ENCODE peak calls at places on chromosomes 13 and 19, in ten cellular contexts. Y, Q, A, H, C, Z, D, L, R and T are unnamed samples.

GRCh38 chr19:54162241-54162805 is 2.8 kb upstream of the LENG1 start:
- DNase-seq in Y (peak), Q (peak), A (no peak), H (peak), C (peak), Z (peak), D (peak), L (peak), R (peak), T (no peak)

GRCh38 chr13:110662105-110662504 is 43.8 kb downstream of the CARS2 start:
- DNase-seq in Y (no peak), Q (no peak), A (no peak), H (no peak), C (no peak), Z (no peak), D (no peak), L (no peak), R (no peak), T (no peak)

GRCh38 chr13:103788061-103788652 is 721.9 kb upstream of the SLC10A2 start:
- DNase-seq in Y (no peak), Q (peak), A (no peak), H (no peak), C (no peak), Z (no peak), D (peak), L (no peak), R (no peak), T (no peak)

GRCh38 chr13:99062593-99062992 is 84.7 kb upstream of the DOCK9 start:
- DNase-seq in Y (peak), Q (peak), A (no peak), H (no peak), C (no peak), Z (no peak), D (peak), L (peak), R (peak), T (no peak)

GRCh38 chr19:46614114-46614701 is 10.7 kb downstream of the PTGIR start:
- DNase-seq in Y (peak), Q (peak), A (no peak), H (peak), C (peak), Z (no peak), D (peak), L (peak), R (peak), T (no peak)

GRCh38 chr13:47829684-47830083 is 171.4 kb downstream of the SUCLA2 start:
- DNase-seq in Y (peak), Q (no peak), A (no peak), H (no peak), C (no peak), Z (no peak), D (peak), L (peak), R (no peak), T (no peak)

GRCh38 chr13:106602178-106602577 is 34.2 kb upstream of the ARGLU1 start:
- DNase-seq in Y (no peak), Q (no peak), A (no peak), H (peak), C (peak), Z (no peak), D (no peak), L (no peak), R (no peak), T (no peak)

GRCh38 chr13:44273991-44274810 is 99.4 kb upstream of the SERP2 start:
- DNase-seq in Y (peak), Q (no peak), A (no peak), H (no peak), C (no peak), Z (no peak), D (no peak), L (no peak), R (peak), T (no peak)

GRCh38 chr19:17952041-17952976 is 14.6 kb upstream of the KCNN1 start:
- DNase-seq in Y (no peak), Q (no peak), A (no peak), H (no peak), C (no peak), Z (no peak), D (no peak), L (no peak), R (no peak), T (no peak)

GRCh38 chr19:19059837-19060611 is 3.8 kb upstream of the SLC25A42 start:
- DNase-seq in Y (no peak), Q (no peak), A (no peak), H (no peak), C (no peak), Z (no peak), D (no peak), L (no peak), R (no peak), T (no peak)

GRCh38 chr19:43739836-43740235 is 14.9 kb downstream of the SMG9 start:
- DNase-seq in Y (no peak), Q (no peak), A (no peak), H (peak), C (peak), Z (no peak), D (no peak), L (no peak), R (peak), T (no peak)

GRCh38 chr13:74135306-74136088 is 1.3 kb upstream of the KLF12 start:
- DNase-seq in Y (peak), Q (peak), A (no peak), H (peak), C (peak), Z (no peak), D (peak), L (peak), R (peak), T (peak)

GRCh38 chr19:15452111-15453047 is 2.6 kb upstream of the WIZ start:
- DNase-seq in Y (peak), Q (peak), A (peak), H (peak), C (peak), Z (no peak), D (peak), L (peak), R (peak), T (no peak)

GRCh38 chr13:111898956-111899713 is 167.8 kb upstream of the SOX1 start:
- DNase-seq in Y (no peak), Q (no peak), A (no peak), H (no peak), C (no peak), Z (no peak), D (no peak), L (no peak), R (no peak), T (no peak)

GRCh38 chr13:94073006-94073744 is 406.3 kb downstream of the DCT start:
- DNase-seq in Y (peak), Q (no peak), A (no peak), H (no peak), C (no peak), Z (no peak), D (peak), L (peak), R (no peak), T (no peak)

GRCh38 chr19:617551-618246 is 15.6 kb downstream of the POLRMT start:
- DNase-seq in Y (no peak), Q (no peak), A (no peak), H (no peak), C (no peak), Z (no peak), D (no peak), L (no peak), R (no peak), T (no peak)

GRCh38 chr13:84655677-84656076 is 773.4 kb upstream of the SLITRK1 start:
- DNase-seq in Y (peak), Q (no peak), A (no peak), H (no peak), C (no peak), Z (no peak), D (peak), L (peak), R (no peak), T (no peak)

GRCh38 chr13:100694722-100695644 is 20.4 kb upstream of the TMTC4 start:
- DNase-seq in Y (peak), Q (no peak), A (no peak), H (peak), C (peak), Z (no peak), D (peak), L (peak), R (peak), T (no peak)

GRCh38 chr13:51034906-51035305 is 76.2 kb downstream of the C13orf42 start:
- DNase-seq in Y (no peak), Q (no peak), A (no peak), H (no peak), C (peak), Z (no peak), D (no peak), L (no peak), R (peak), T (no peak)

GRCh38 chr13:67857581-67858310 is 627.6 kb upstream of the PCDH9 start:
- DNase-seq in Y (no peak), Q (no peak), A (no peak), H (no peak), C (no peak), Z (no peak), D (no peak), L (no peak), R (no peak), T (no peak)

GRCh38 chr19:6271721-6272410 is 7.9 kb downstream of the MLLT1 start:
- DNase-seq in Y (peak), Q (peak), A (no peak), H (peak), C (peak), Z (no peak), D (no peak), L (peak), R (no peak), T (no peak)

GRCh38 chr19:6273701-6274601 is 5.8 kb downstream of the MLLT1 start:
- DNase-seq in Y (peak), Q (peak), A (no peak), H (peak), C (peak), Z (no peak), D (peak), L (peak), R (peak), T (no peak)

GRCh38 chr19:6274756-6275155 is 5.0 kb downstream of the MLLT1 start:
- DNase-seq in Y (no peak), Q (no peak), A (no peak), H (no peak), C (no peak), Z (no peak), D (no peak), L (no peak), R (no peak), T (no peak)

GRCh38 chr19:6272411-6272791 is 7.4 kb downstream of the MLLT1 start:
- DNase-seq in Y (no peak), Q (no peak), A (no peak), H (no peak), C (no peak), Z (no peak), D (no peak), L (no peak), R (no peak), T (no peak)

GRCh38 chr19:6272913-6273600 is 6.7 kb downstream of the MLLT1 start:
- DNase-seq in Y (no peak), Q (no peak), A (no peak), H (no peak), C (no peak), Z (no peak), D (no peak), L (no peak), R (no peak), T (no peak)
- H3K4me3 ChIP-seq in Y (no peak), Q (peak), A (no peak), H (peak), C (no peak), Z (no peak), D (peak), L (peak), R (no peak), T (no peak)

GRCh38 chr19:35272954-35273649 is 4.3 kb downstream of the USF2 start:
- DNase-seq in Y (no peak), Q (no peak), A (no peak), H (no peak), C (no peak), Z (no peak), D (no peak), L (no peak), R (no peak), T (no peak)

GRCh38 chr19:35271546-35271945 is 2.8 kb downstream of the USF2 start:
- DNase-seq in Y (no peak), Q (no peak), A (no peak), H (no peak), C (no peak), Z (no peak), D (no peak), L (no peak), R (no peak), T (no peak)

GRCh38 chr19:35272122-35272715 is 3.5 kb downstream of the USF2 start:
- DNase-seq in Y (no peak), Q (no peak), A (no peak), H (no peak), C (peak), Z (no peak), D (no peak), L (no peak), R (no peak), T (no peak)

GRCh38 chr19:35274323-35274722 is 5.6 kb downstream of the USF2 start:
- DNase-seq in Y (no peak), Q (no peak), A (no peak), H (no peak), C (no peak), Z (no peak), D (no peak), L (no peak), R (no peak), T (no peak)

DNA sequence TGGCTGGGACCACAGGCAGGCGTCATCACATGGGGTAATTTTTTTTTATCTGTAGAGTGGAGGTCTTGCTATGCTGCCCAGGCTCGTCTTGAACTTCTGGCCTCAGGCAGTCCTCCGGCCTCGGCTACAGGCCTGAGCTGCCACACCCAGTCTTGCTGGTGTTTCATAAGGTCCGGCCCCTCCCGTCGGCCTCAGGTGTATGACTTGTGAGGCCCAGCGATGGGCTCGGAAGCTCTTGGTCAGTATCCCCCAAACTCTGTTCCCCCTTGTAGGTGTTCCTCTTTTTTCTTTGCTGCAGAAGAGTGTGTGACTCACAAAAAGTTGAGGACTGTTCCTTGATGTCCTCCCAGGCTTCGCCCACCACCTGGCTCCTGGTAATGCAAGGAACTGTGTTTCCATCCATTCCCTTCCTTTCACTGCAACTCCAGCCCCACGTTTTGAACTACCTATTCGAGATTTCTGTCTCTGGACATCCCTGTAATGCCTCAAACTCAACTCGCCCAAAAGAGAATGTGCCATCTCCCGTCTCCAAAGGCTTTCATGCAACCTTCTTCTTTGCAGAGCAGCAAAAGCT is 5.0 kb downstream of the USF2 start:
- DNase-seq in Y (no peak), Q (no peak), A (no peak), H (no peak), C (no peak), Z (no peak), D (no peak), L (no peak), R (no peak), T (no peak)
- H3K4me3 ChIP-seq in Y (no peak), Q (no peak), A (no peak), H (no peak), C (no peak), Z (no peak), D (no peak), L (no peak), R (no peak), T (no peak)

GRCh38 chr13:79382545-79383275 is 23.3 kb downstream of the RBM26 start:
- DNase-seq in Y (no peak), Q (no peak), A (no peak), H (no peak), C (no peak), Z (no peak), D (no peak), L (no peak), R (peak), T (no peak)
- H3K4me3 ChIP-seq in Y (no peak), Q (no peak), A (no peak), H (no peak), C (no peak), Z (no peak), D (no peak), L (no peak), R (no peak), T (peak)

DNA sequence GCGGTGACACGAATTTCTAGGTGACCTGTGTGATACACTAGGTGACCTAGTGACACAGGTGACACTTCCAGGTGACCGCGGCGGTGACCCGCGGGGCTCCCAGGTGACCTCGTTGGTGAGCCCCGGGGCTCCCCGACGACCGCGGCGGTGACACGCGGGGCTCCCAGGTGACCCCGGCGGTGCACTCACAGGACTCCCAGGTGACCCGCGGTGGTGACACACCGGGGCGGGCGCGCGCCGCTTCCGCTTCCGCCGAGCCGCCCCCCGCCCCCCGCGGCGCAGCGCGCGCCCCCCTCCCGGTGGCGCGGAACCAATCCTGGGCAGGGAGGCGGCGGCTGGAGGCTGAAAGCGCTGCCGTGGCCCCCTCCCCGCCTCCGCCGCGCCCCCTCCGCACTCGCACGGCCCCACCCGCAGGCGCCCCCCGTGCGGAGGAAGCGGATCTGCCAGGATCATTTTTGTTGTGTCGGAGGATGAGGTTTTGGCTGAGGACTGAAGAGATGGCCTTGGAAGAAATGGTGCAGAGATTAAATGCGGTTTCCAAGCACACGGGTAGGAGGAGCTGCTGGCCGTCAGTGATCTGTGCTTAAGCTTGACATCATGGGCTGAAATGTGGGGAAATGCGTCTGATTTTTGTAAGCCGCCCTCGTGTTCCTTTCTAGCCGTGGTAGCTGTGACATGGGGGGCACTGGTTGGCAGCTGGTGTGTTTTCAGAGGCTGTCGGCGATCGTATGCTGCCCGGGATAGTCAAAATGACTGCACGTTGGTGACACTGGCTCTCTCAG is at the start of gene MCF2L:
- DNase-seq in Y (peak), Q (peak), A (peak), H (peak), C (peak), Z (no peak), D (no peak), L (peak), R (peak), T (no peak)
- H3K4me3 ChIP-seq in Y (no peak), Q (peak), A (peak), H (peak), C (peak), Z (peak), D (no peak), L (no peak), R (no peak), T (peak)

GRCh38 chr19:30449191-30449590 is 77.0 kb downstream of the ZNF536 start:
- DNase-seq in Y (no peak), Q (no peak), A (no peak), H (no peak), C (no peak), Z (no peak), D (no peak), L (no peak), R (no peak), T (no peak)
- H3K4me3 ChIP-seq in Y (no peak), Q (peak), A (no peak), H (no peak), C (no peak), Z (no peak), D (no peak), L (no peak), R (no peak), T (no peak)

GRCh38 chr19:41397086-41398041 is at the start of the genes BCKDHA and EXOSC5:
- DNase-seq in Y (peak), Q (peak), A (peak), H (peak), C (peak), Z (peak), D (peak), L (peak), R (peak), T (peak)

GRCh38 chr19:41398603-41399002 is 985 bp downstream of the BCKDHA start:
- DNase-seq in Y (no peak), Q (no peak), A (no peak), H (no peak), C (no peak), Z (no peak), D (no peak), L (no peak), R (no peak), T (no peak)

GRCh38 chr19:41398042-41398403 is 405 bp downstream of the BCKDHA start:
- DNase-seq in Y (no peak), Q (no peak), A (no peak), H (no peak), C (no peak), Z (no peak), D (no peak), L (no peak), R (peak), T (no peak)

GRCh38 chr19:41399525-41399924 is 1.9 kb downstream of the BCKDHA start:
- DNase-seq in Y (no peak), Q (no peak), A (no peak), H (no peak), C (no peak), Z (no peak), D (no peak), L (no peak), R (no peak), T (no peak)

DNA sequence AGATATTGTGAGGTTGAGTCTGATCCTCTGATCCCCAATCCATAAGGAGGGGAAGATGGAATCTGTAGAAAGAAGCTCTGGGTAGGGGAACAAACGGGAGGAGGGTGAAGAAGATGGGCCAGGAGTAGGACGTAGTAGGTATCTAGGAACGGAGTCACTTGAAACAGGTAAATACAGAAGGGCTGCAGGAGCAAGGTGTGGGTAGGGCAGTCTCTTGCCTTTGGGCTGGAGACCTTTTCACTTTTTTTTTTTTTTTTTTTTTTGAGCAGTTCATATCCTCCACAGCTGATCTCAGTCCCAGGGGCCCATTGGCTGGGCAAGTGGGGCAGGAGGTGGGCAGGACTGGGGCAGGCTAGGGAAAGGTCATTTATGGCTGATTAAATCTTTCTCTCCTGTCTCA is 1.5 kb downstream of the BCKDHA start:
- DNase-seq in Y (no peak), Q (no peak), A (no peak), H (no peak), C (no peak), Z (no peak), D (no peak), L (no peak), R (no peak), T (no peak)
- H3K4me3 ChIP-seq in Y (no peak), Q (peak), A (peak), H (no peak), C (no peak), Z (no peak), D (no peak), L (no peak), R (no peak), T (peak)

GRCh38 chr19:45102481-45102880 is 9.5 kb downstream of the PPP1R37 start:
- DNase-seq in Y (no peak), Q (no peak), A (no peak), H (no peak), C (no peak), Z (no peak), D (no peak), L (no peak), R (no peak), T (no peak)

GRCh38 chr19:45103625-45104319 is 10.8 kb downstream of the PPP1R37 start:
- DNase-seq in Y (no peak), Q (no peak), A (peak), H (no peak), C (no peak), Z (no peak), D (no peak), L (no peak), R (no peak), T (no peak)

GRCh38 chr19:45103200-45103624 is 10.2 kb downstream of the PPP1R37 start:
- DNase-seq in Y (peak), Q (peak), A (no peak), H (no peak), C (no peak), Z (no peak), D (no peak), L (no peak), R (no peak), T (no peak)

GRCh38 chr19:45107621-45108170 is 14.7 kb downstream of the PPP1R37 start:
- DNase-seq in Y (no peak), Q (no peak), A (no peak), H (no peak), C (no peak), Z (no peak), D (no peak), L (no peak), R (no peak), T (no peak)

GRCh38 chr19:45104658-45105384 is 11.8 kb downstream of the PPP1R37 start:
- DNase-seq in Y (no peak), Q (no peak), A (no peak), H (no peak), C (no peak), Z (no peak), D (no peak), L (no peak), R (no peak), T (no peak)
- H3K4me3 ChIP-seq in Y (no peak), Q (peak), A (no peak), H (no peak), C (no peak), Z (no peak), D (no peak), L (no peak), R (no peak), T (no peak)